ENCODE peak calls at places on chromosomes 2 and 18, in five cellular contexts. H is lower leg skin, J is heart right ventricle, V is HL-60, P is neural crest cell. G is an unnamed sample.

GRCh38 chr2:174931724-174932123 is 73.5 kb downstream of the CHN1 start:
- DNase-seq in H (no peak), J (no peak), V (no peak), P (no peak), G (no peak)

GRCh38 chr2:55159037-55159651 is 72.9 kb downstream of the CLHC1 start:
- DNase-seq in H (peak), J (peak), V (no peak), P (no peak), G (no peak)

GRCh38 chr2:72146357-72147302 is 1.0 kb downstream of the CYP26B1 start:
- DNase-seq in H (peak), J (no peak), V (no peak), P (no peak), G (no peak)

GRCh38 chr2:134396493-134396892 is 142.6 kb downstream of the MGAT5 start:
- DNase-seq in H (no peak), J (peak), V (no peak), P (no peak), G (no peak)

GRCh38 chr2:111117666-111118454 is 2.9 kb upstream of the BCL2L11 start:
- DNase-seq in H (peak), J (peak), V (no peak), P (no peak), G (no peak)

GRCh38 chr2:219633276-219634065 is 6.0 kb downstream of the SLC4A3 start:
- DNase-seq in H (peak), J (peak), V (no peak), P (no peak), G (no peak)

GRCh38 chr2:19349911-19350677 is 8.3 kb downstream of the OSR1 start:
- DNase-seq in H (peak), J (peak), V (no peak), P (peak), G (no peak)

GRCh38 chr18:9831046-9831722 is 54.6 kb upstream of the TXNDC2 start:
- DNase-seq in H (no peak), J (no peak), V (no peak), P (no peak), G (no peak)

GRCh38 chr2:224449212-224450147 is 47.6 kb upstream of the FAM124B start:
- DNase-seq in H (no peak), J (no peak), V (no peak), P (no peak), G (no peak)

GRCh38 chr2:73986085-73986680 is 1.5 kb downstream of the TET3 start:
- DNase-seq in H (no peak), J (no peak), V (no peak), P (no peak), G (no peak)

GRCh38 chr2:54386993-54387590 is 69.0 kb upstream of the SPTBN1 start:
- DNase-seq in H (no peak), J (peak), V (no peak), P (no peak), G (no peak)

GRCh38 chr2:36812196-36812595 is 115.7 kb downstream of the VIT start:
- DNase-seq in H (peak), J (no peak), V (no peak), P (no peak), G (no peak)

GRCh38 chr2:2229898-2230817 is 100.9 kb downstream of the MYT1L start:
- DNase-seq in H (no peak), J (no peak), V (no peak), P (no peak), G (no peak)

GRCh38 chr2:46200100-46200690 is 97.0 kb upstream of the EPAS1 start:
- DNase-seq in H (no peak), J (no peak), V (no peak), P (no peak), G (no peak)

GRCh38 chr2:48120112-48120511 is 213.8 kb upstream of the FBXO11 start:
- DNase-seq in H (no peak), J (no peak), V (no peak), P (no peak), G (no peak)

GRCh38 chr2:20565623-20566236 is 85.2 kb downstream of the HS1BP3 start:
- DNase-seq in H (no peak), J (no peak), V (no peak), P (no peak), G (no peak)

GRCh38 chr2:149692837-149693518 is 105.4 kb upstream of the MMADHC start:
- DNase-seq in H (no peak), J (no peak), V (no peak), P (no peak), G (no peak)

GRCh38 chr2:224976629-224977525 is 65.4 kb downstream of the DOCK10 start:
- DNase-seq in H (no peak), J (no peak), V (no peak), P (no peak), G (no peak)

GRCh38 chr2:223166215-223166493 is 114.2 kb downstream of the KCNE4 start:
- DNase-seq in H (no peak), J (no peak), V (no peak), P (no peak), G (no peak)

GRCh38 chr2:18834341-18834740 is 245.0 kb upstream of the NT5C1B start:
- DNase-seq in H (no peak), J (no peak), V (no peak), P (no peak), G (no peak)

GRCh38 chr2:150159300-150159699 is 328.2 kb downstream of the RND3 start:
- DNase-seq in H (no peak), J (no peak), V (no peak), P (no peak), G (no peak)

GRCh38 chr2:220915087-220915486 is 657.0 kb downstream of the EPHA4 start:
- DNase-seq in H (no peak), J (no peak), V (no peak), P (no peak), G (no peak)

DNA sequence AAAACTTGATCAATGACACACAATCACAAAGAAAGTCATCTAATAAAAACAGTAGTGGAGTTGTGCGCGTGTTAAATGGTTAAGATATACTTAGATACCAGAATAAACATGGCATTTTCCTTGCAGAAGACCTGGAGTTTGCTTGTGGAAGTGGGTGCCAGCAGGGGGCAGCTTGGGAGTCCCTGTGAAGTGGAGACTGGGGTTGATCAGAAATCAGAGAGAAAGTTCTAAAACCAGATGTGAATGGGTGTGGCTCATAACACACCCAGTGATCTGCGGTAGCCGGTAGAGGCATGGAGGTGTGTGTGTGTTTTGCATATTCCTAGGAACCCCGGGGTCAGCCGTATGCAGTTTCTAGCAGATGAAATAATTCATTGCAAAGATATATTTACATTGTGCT is 300.1 kb upstream of the TRIB2 start:
- DNase-seq in H (no peak), J (peak), V (no peak), P (no peak), G (peak)
- TF ChIP-seq CTCF in H (no peak), J (peak), V (no peak), P (peak), G (peak)

DNA sequence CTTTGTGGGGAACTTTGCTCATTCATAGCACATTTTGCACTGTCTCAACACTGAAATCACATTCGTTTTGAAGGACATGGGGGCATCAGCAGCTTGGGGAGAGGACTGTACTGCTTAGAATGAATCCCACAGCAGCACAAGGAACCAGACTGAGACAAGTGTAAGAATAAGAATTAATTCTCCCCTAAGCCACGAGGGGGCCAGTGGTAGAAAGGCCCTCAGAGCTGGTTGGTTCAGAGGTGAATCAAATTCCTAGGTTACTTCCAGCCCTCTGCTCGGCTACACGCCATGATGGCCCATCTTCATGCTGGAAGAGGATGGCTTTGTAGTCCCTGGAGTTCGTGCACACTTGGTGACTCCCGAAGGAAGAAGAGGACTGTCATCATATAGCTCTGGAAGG is 12.0 kb upstream of the MC5R start:
- DNase-seq in H (peak), J (no peak), V (no peak), P (no peak), G (no peak)
- TF ChIP-seq CTCF in H (no peak), J (no peak), V (peak), P (peak), G (no peak)

GRCh38 chr18:47283476-47283875 is 32.0 kb upstream of the SKOR2 start:
- DNase-seq in H (no peak), J (no peak), V (no peak), P (no peak), G (no peak)
- TF ChIP-seq CTCF in H (no peak), J (no peak), V (peak), P (peak), G (peak)

GRCh38 chr18:25310045-25310444 is 41.9 kb downstream of the ZNF521 start:
- DNase-seq in H (no peak), J (no peak), V (no peak), P (no peak), G (no peak)
- TF ChIP-seq CTCF in H (no peak), J (no peak), V (no peak), P (no peak), G (no peak)

GRCh38 chr18:72898870-72899840 is 31.4 kb upstream of the NETO1 start:
- DNase-seq in H (no peak), J (no peak), V (no peak), P (no peak), G (no peak)

GRCh38 chr18:72895548-72895947 is 27.8 kb upstream of the NETO1 start:
- DNase-seq in H (no peak), J (no peak), V (no peak), P (no peak), G (no peak)
- TF ChIP-seq CTCF in H (no peak), J (no peak), V (no peak), P (no peak), G (no peak)

DNA sequence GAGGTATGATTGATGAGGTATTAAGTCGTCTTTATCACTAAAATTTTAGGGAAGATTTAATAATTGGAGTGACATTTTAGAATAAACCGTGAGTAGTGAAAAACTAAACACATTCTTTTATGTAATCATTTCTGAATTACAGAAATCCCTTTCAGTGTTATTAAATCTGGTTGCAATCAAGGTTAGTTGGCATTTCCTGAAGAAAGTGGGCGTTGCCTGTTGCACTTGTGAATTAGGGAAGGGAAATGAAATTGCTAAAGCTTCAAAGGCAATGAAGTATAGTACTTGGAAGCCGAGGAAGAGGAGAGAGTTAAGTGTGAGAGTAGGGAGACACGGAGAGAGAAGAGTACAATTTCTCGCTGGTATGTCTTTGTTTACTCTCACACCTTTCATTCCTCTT is 274.5 kb downstream of the SLC8A1 start:
- DNase-seq in H (no peak), J (no peak), V (no peak), P (no peak), G (no peak)
- TF ChIP-seq CTCF in H (no peak), J (no peak), V (no peak), P (no peak), G (no peak)

DNA sequence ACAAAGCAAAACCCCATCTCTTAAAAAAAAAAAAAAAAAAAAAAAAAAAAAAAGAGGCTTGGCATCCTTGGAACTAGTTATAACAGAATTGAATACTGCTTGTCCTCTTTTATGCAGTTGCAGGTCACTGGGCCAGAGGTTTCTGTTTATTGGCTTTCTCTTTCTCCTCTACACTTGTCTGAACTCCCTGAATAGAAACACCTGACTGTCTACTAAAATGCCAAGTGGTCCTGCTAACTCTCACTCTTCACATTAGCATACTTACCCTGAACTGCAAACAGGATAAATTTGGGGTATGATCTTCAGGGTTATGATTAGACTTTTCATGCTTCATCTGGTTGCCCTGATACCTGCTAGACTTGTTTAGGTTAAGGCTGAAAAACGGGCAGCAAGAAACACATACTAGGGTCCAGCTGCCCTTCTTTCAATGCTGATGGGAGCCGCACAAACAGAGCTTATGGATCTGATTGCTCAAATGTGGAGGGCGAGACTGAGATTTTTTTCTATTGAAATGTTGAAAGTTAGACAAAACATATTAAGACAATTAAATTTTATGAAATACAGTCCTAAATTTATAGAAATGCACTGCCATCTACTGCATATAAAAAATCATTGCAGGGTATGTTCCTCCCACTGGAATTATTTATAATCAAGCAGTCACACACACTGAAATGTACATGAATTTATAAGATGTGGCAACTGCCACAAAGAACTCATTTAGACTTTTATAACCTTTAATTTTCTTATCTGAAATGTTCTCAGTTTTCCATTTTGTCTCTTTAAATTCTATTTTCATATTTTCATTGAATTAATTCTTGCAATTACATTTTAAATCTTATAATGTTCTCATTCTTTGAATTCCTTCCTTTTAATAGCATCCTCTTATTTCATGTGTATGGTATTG is 40.8 kb downstream of the GTF3C3 start:
- DNase-seq in H (no peak), J (no peak), V (no peak), P (no peak), G (peak)
- TF ChIP-seq CTCF in H (no peak), J (peak), V (no peak), P (peak), G (peak)

DNA sequence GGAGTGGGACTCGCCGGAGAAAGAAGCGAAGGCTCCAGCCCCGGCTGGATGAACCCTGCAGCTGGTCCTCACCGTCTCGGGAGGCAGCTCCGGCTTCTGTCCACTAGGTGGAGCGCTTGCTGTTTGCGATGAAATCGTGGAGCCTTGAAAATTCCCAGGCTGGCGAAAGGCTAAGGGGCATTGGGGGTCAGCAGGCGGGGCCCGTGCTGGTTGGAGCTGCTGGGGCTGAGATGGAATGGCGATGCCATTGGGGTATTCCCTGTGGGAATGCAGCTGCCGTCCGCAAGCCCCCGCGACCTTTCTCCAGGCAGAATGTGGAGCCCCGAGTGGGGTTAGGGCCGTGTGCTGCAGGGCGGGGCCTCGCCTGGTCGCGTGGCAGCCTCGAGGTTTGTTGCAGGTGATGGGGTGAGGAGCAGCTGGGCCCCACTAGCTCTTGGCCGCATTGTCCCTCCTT is 81.4 kb downstream of the RTP5 start:
- DNase-seq in H (peak), J (peak), V (no peak), P (peak), G (no peak)
- TF ChIP-seq CTCF in H (no peak), J (peak), V (peak), P (peak), G (peak)

GRCh38 chr2:43837033-43837432 is 1.6 kb downstream of the ABCG5 start:
- DNase-seq in H (no peak), J (no peak), V (no peak), P (no peak), G (no peak)
- TF ChIP-seq CTCF in H (no peak), J (no peak), V (no peak), P (no peak), G (no peak)